ENCODE peak calls at places on chromosomes 2 and 18, in six cellular contexts. S is pulmonary artery endothelial cell; B is activated T-cell treated with anti-CD3 and anti-CD28 coated beads, Interleukin-2, amount 50 U/mL, for 72 hours; H is endothelial cell of umbilical vein; R is NCI-H1930; Q is stimulated activated CD8-positive, alpha-beta memory T cell treated with anti-CD3 and anti-CD28 coated beads, Interleukin-4, amount 100 ng/mL, for 24 hours. G is an unnamed sample.

GRCh38 chr2:240926516-240927389 is 20.6 kb downstream of the CROCC2 start:
- DNase-seq in S (no peak), R (no peak), H (no peak), Q (no peak), B (no peak), G (no peak)

GRCh38 chr2:54446122-54446521 is 10.0 kb upstream of the SPTBN1 start:
- DNase-seq in R (no peak), S (no peak), H (no peak), B (no peak), Q (no peak), G (no peak)

GRCh38 chr2:9883897-9884296 is 40.6 kb downstream of the TAF1B start:
- DNase-seq in B (no peak), Q (no peak), R (no peak), H (no peak), S (no peak), G (no peak)

GRCh38 chr18:54787616-54788015 is 40.7 kb upstream of the RAB27B start:
- DNase-seq in Q (no peak), H (no peak), B (no peak), R (no peak), S (no peak), G (no peak)

GRCh38 chr2:66448592-66448991 is 13.7 kb downstream of the MEIS1 start:
- DNase-seq in S (no peak), Q (no peak), B (no peak), H (no peak), R (no peak), G (no peak)

GRCh38 chr2:85787282-85787980 is 33.6 kb downstream of the ATOH8 start:
- DNase-seq in S (no peak), Q (no peak), R (no peak), B (no peak), H (no peak), G (no peak)

GRCh38 chr2:171154348-171154747 is 6.3 kb downstream of the TLK1 start:
- DNase-seq in H (peak; percentile 42), S (no peak), B (no peak), R (no peak), Q (no peak), G (no peak)

GRCh38 chr18:11175266-11175947 is 26.0 kb upstream of the PIEZO2 start:
- DNase-seq in B (no peak), H (no peak), R (no peak), S (no peak), Q (no peak), G (no peak)

GRCh38 chr18:79791141-79791972 is 6.4 kb upstream of the KCNG2 start:
- DNase-seq in Q (no peak), H (no peak), S (peak; percentile 24), B (no peak), R (no peak), G (no peak)

GRCh38 chr18:79095216-79095615 is 26.0 kb downstream of the ATP9B start:
- DNase-seq in Q (no peak), S (no peak), B (no peak), R (no peak), H (no peak), G (no peak)

GRCh38 chr2:86223682-86224560 is 24.7 kb downstream of the MRPL35 start:
- DNase-seq in H (no peak), Q (no peak), R (no peak), S (no peak), B (no peak), G (no peak)

GRCh38 chr18:10791141-10791808 is 265.4 kb downstream of the NAPG start:
- DNase-seq in H (no peak), Q (no peak), B (no peak), S (no peak), R (no peak), G (no peak)

GRCh38 chr18:59874166-59874565 is 25.6 kb upstream of the PMAIP1 start:
- DNase-seq in H (peak; percentile 73), S (peak; percentile 41), Q (no peak), R (no peak), B (no peak), G (no peak)

GRCh38 chr2:69980408-69980807 is 19.0 kb upstream of the ASPRV1 start:
- DNase-seq in R (no peak), H (no peak), B (no peak), S (no peak), Q (no peak), G (no peak)

GRCh38 chr2:167005096-167005495 is 116.8 kb downstream of the XIRP2 start:
- DNase-seq in B (no peak), H (no peak), R (no peak), S (no peak), Q (no peak), G (no peak)

GRCh38 chr18:79258447-79258846 is 137.3 kb upstream of the NFATC1 start:
- DNase-seq in R (no peak), B (no peak), S (no peak), H (no peak), Q (no peak), G (no peak)

GRCh38 chr2:161379740-161380139 is 36.4 kb upstream of the TBR1 start:
- DNase-seq in Q (no peak), S (no peak), B (no peak), H (no peak), R (no peak), G (no peak)

GRCh38 chr18:5975111-5975622 is 79.8 kb upstream of the TMEM200C start:
- DNase-seq in Q (no peak), H (no peak), B (no peak), R (no peak), S (no peak), G (no peak)

GRCh38 chr2:214395040-214395439 is 15.8 kb upstream of the VWC2L start:
- DNase-seq in B (no peak), H (no peak), Q (no peak), R (no peak), S (no peak), G (no peak)

G was measured in NK-92 treated with Interleukin-12 subunit alpha and Interleukin-12 subunit beta, amount 100 ng/mL, for 24 hours.